ENCODE peak calls at places on chromosome 15, in four cellular contexts. G is H1, D is IMR-90, A is HepG2. U is an unnamed sample.

GRCh38 chr15:98000249-98001203 is 40.0 kb downstream of the ARRDC4 start:
- DNase-seq in G (no peak), D (no peak), A (no peak), U (no peak)

GRCh38 chr15:61974759-61975158 is 85.5 kb downstream of the VPS13C start:
- DNase-seq in G (no peak), D (peak; percentile 50), A (no peak), U (no peak)

GRCh38 chr15:70196314-70197291 is 98.9 kb upstream of the TLE3 start:
- DNase-seq in G (peak; percentile 64), D (peak; percentile 88), A (peak; percentile 89), U (no peak)

GRCh38 chr15:67085818-67086649 is 20.6 kb downstream of the SMAD3 start:
- DNase-seq in G (no peak), D (peak; percentile 88), A (no peak), U (no peak)

GRCh38 chr15:98689431-98689861 is 41.1 kb downstream of the IGF1R start:
- DNase-seq in G (no peak), D (peak; percentile 54), A (no peak), U (no peak)

GRCh38 chr15:69009353-69009752 is 5.1 kb upstream of the NOX5 start:
- DNase-seq in G (no peak), D (no peak), A (no peak), U (no peak)

GRCh38 chr15:65259367-65259781 is 27.3 kb downstream of the PARP16 start:
- DNase-seq in G (no peak), D (no peak), A (no peak), U (no peak)

GRCh38 chr15:96366526-96366877 is 36.0 kb downstream of the NR2F2 start:
- DNase-seq in G (no peak), D (no peak), A (no peak), U (no peak)

GRCh38 chr15:64599716-64600115 is 139.3 kb downstream of the ZNF609 start:
- DNase-seq in G (no peak), D (peak; percentile 58), A (no peak), U (no peak)

GRCh38 chr15:82040862-82041261 is 5.0 kb downstream of the MEX3B start:
- DNase-seq in G (no peak), D (no peak), A (no peak), U (no peak)
- TF ChIP-seq CEBPB in G (no peak), D (no peak), A (no peak), U (no peak)

GRCh38 chr15:59691194-59691805 is 2.2 kb upstream of the BNIP2 start:
- DNase-seq in G (no peak), D (peak; percentile 58), A (peak; percentile 28), U (peak; percentile 36)

GRCh38 chr15:59688888-59689625 is at the start of gene BNIP2:
- DNase-seq in G (peak; percentile 96), D (peak; percentile 98), A (peak; percentile 93), U (peak; percentile 100)

GRCh38 chr15:59687831-59688230 is 1.3 kb downstream of the BNIP2 start:
- DNase-seq in G (no peak), D (peak; percentile 44), A (peak; percentile 15), U (no peak)

GRCh38 chr15:59688383-59688887 is 685 bp downstream of the BNIP2 start:
- DNase-seq in G (no peak), D (peak; percentile 77), A (peak; percentile 42), U (peak; percentile 25)

GRCh38 chr15:59689626-59690236 is 611 bp upstream of the BNIP2 start:
- DNase-seq in G (peak; percentile 7), D (peak; percentile 47), A (peak; percentile 57), U (peak; percentile 93)
- TF ChIP-seq MAFK in G (no peak), D (no peak), A (no peak), U (no peak)

GRCh38 chr15:82571722-82572222 is 31.5 kb upstream of the RPS17 start:
- DNase-seq in G (peak; percentile 43), D (peak; percentile 83), A (no peak), U (no peak)
- TF ChIP-seq CEBPB in G (no peak), D (peak; percentile 73), A (no peak), U (no peak)

DNA sequence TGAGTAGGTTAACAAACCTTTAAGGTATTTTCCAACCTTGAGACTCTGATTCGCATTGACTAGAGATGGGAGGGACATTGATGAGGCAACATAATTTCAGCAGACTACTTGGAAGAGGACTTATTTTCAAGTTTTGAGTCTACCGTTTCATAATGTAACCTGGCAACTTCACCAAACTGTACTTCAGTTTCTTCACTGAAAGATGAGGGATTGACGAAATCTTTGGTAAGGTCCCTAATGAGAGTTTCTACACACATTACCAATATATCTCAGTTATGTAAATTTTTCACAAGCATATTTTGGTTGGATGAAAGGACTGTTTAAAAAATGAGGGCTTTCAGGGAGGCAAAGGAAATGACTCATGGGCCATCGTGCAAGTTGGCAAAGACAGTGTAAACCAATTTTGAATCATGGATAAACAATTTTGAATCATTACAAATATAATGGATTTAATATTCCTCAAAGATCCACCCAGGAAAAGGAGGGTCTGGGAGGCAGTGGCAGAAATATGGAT is 28.7 kb upstream of the SEMA6D start:
- DNase-seq in G (no peak), D (peak; percentile 83), A (no peak), U (no peak)
- TF ChIP-seq MAFK in G (no peak), D (no peak), A (no peak), U (no peak)

DNA sequence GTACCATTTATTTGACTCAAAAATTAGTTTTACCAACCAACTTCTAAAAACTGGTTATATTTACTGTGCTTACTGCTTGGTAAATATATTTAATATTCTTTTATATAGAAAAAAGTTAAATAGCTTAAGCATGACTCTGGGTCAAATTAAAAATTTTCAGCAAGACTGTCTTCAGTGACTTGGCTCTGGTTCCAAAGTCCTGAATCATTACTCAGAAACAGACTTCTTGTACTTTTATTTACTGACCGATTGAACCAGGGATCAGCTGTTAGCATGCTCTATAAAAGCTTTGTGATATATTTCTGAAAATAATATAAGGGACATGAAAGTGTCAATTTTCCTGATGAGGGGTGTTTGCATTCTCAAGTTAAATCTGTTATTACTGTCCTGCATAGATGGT is 164.3 kb downstream of the MCTP2 start:
- DNase-seq in G (no peak), D (peak; percentile 65), A (no peak), U (no peak)
- TF ChIP-seq CEBPB in G (no peak), D (no peak), A (no peak), U (no peak)

DNA sequence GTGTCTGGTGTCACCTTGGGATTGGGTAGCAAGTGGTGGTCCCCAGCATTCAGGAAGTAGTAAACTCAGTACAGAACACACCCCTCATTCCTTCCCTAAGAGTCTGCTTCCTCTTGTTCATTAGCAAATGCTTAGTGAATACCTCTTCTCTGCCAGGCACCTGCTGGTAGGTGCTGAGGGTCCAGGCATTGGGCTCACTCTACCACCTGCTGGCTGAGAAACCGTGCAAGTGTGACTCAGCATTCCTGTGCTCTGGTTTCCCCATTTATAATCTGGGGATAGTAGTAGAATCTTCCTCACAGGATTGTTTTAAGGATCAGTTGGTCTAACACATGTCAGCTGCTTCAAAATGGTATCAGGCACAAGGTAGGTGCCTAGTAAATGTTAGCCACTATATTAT is 4.8 kb downstream of the SHF start:
- DNase-seq in G (no peak), D (no peak), A (no peak), U (no peak)
- TF ChIP-seq MAFK in G (peak; percentile 89), D (no peak), A (peak; percentile 39), U (peak; percentile 54)

GRCh38 chr15:86062646-86063193 is 17.0 kb upstream of the AGBL1 start:
- DNase-seq in G (no peak), D (no peak), A (no peak), U (no peak)
- TF ChIP-seq CEBPB in G (no peak), D (no peak), A (no peak), U (no peak)

DNA sequence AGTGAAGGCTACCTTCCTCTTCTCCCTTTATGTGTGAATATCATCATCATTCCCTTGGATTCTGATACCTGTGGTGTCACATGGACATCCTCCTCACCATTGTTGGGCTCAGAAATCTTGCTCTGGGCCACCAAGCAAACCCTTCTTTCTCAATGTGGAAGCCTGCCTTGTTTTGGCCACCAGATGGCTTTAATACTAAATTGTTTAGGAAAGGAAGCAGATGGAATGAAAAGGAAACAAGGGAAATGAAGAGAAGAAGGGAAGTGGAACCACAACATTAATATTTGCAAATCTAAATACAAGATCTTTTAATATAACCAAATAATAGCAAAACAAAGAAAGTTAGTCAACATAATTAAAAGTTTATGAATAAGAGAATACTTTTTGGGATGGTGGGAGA is 14.0 kb downstream of the FAM227B start:
- DNase-seq in G (no peak), D (peak; percentile 5), A (no peak), U (no peak)
- TF ChIP-seq MAFK in G (no peak), D (no peak), A (no peak), U (no peak)

GRCh38 chr15:39593071-39594055 is 12.5 kb downstream of the THBS1 start:
- DNase-seq in G (no peak), D (peak; percentile 34), A (no peak), U (no peak)

GRCh38 chr15:39594056-39594763 is 13.3 kb downstream of the THBS1 start:
- DNase-seq in G (no peak), D (peak; percentile 34), A (no peak), U (no peak)

GRCh38 chr15:39591896-39592315 is 11.0 kb downstream of the THBS1 start:
- DNase-seq in G (no peak), D (peak; percentile 46), A (no peak), U (no peak)

GRCh38 chr15:39591141-39591895 is 10.4 kb downstream of the THBS1 start:
- DNase-seq in G (no peak), D (peak; percentile 41), A (no peak), U (no peak)

GRCh38 chr15:39592500-39592899 is 11.6 kb downstream of the THBS1 start:
- DNase-seq in G (no peak), D (peak; percentile 59), A (no peak), U (no peak)
- TF ChIP-seq CEBPB in G (no peak), D (no peak), A (no peak), U (no peak)